ENCODE peak calls at places on chromosomes 3 and 15, in four cellular contexts. Z, M, O and I are unnamed samples.

GRCh38 chr3:126125341-126125740 is 41.4 kb upstream of the SLC41A3 start:
- DNase-seq in Z (no peak), M (no peak), O (no peak), I (no peak)

GRCh38 chr3:10319804-10320203 is 1.1 kb downstream of the SEC13 start:
- DNase-seq in Z (no peak), M (no peak), O (no peak), I (no peak)

GRCh38 chr3:159804726-159805410 is 183.8 kb upstream of the IL12A start:
- DNase-seq in Z (peak), M (peak), O (no peak), I (peak)

GRCh38 chr3:171951597-171951996 is 87.8 kb upstream of the FNDC3B start:
- DNase-seq in Z (no peak), M (no peak), O (no peak), I (no peak)

GRCh38 chr3:150312018-150312657 is 96.0 kb upstream of the TSC22D2 start:
- DNase-seq in Z (no peak), M (no peak), O (no peak), I (no peak)

GRCh38 chr3:57918123-57918837 is 89.9 kb upstream of the FLNB start:
- DNase-seq in Z (no peak), M (no peak), O (no peak), I (no peak)

GRCh38 chr3:10160346-10160745 is 4.4 kb upstream of the IRAK2 start:
- DNase-seq in Z (no peak), M (no peak), O (no peak), I (no peak)

GRCh38 chr15:33098082-33099058 is 96.1 kb downstream of the FMN1 start:
- DNase-seq in Z (no peak), M (no peak), O (no peak), I (no peak)

GRCh38 chr3:31092748-31093607 is 198.5 kb upstream of the GADL1 start:
- DNase-seq in Z (no peak), M (no peak), O (no peak), I (no peak)

GRCh38 chr3:10933958-10934481 is 58.5 kb upstream of the SLC6A1 start:
- DNase-seq in Z (no peak), M (no peak), O (no peak), I (no peak)

GRCh38 chr15:50137330-50137761 is 18.3 kb upstream of the ATP8B4 start:
- DNase-seq in Z (no peak), M (peak), O (no peak), I (no peak)

GRCh38 chr15:40695469-40695910 is 516 bp downstream of the RAD51 start:
- DNase-seq in Z (no peak), M (no peak), O (no peak), I (no peak)

GRCh38 chr3:58214484-58215316 is 3.9 kb upstream of the DNASE1L3 start:
- DNase-seq in Z (peak), M (no peak), O (peak), I (no peak)

GRCh38 chr15:75966073-75966472 is 46.2 kb downstream of the NRG4 start:
- DNase-seq in Z (no peak), M (no peak), O (no peak), I (no peak)

GRCh38 chr3:194042947-194043346 is 93.0 kb upstream of the HES1 start:
- DNase-seq in Z (no peak), M (no peak), O (no peak), I (no peak)

GRCh38 chr3:115022214-115022613 is 124.9 kb downstream of the ZBTB20 start:
- DNase-seq in Z (no peak), M (no peak), O (no peak), I (no peak)

GRCh38 chr15:43204016-43204901 is 16.6 kb downstream of the EPB42 start:
- DNase-seq in Z (peak), M (peak), O (no peak), I (peak)

GRCh38 chr3:84980011-84980410 is 21.2 kb downstream of the CADM2 start:
- DNase-seq in Z (no peak), M (no peak), O (no peak), I (no peak)

GRCh38 chr3:36918050-36918449 is 26.8 kb downstream of the TRANK1 start:
- DNase-seq in Z (no peak), M (no peak), O (peak), I (no peak)

GRCh38 chr15:26298666-26299065 is 435.5 kb upstream of the ATP10A start:
- DNase-seq in Z (no peak), M (no peak), O (no peak), I (no peak)

GRCh38 chr3:177878192-177878591 is 658.0 kb upstream of the KCNMB2 start:
- DNase-seq in Z (no peak), M (no peak), O (no peak), I (no peak)

GRCh38 chr15:60854858-60855568 is 374.1 kb downstream of the RORA start:
- DNase-seq in Z (no peak), M (no peak), O (no peak), I (no peak)

GRCh38 chr15:36818260-36818659 is 238.8 kb downstream of the CDIN1 start:
- DNase-seq in Z (no peak), M (peak), O (no peak), I (no peak)

GRCh38 chr3:125684199-125684598 is 88.9 kb upstream of the OSBPL11 start:
- DNase-seq in Z (no peak), M (no peak), O (no peak), I (no peak)

DNA sequence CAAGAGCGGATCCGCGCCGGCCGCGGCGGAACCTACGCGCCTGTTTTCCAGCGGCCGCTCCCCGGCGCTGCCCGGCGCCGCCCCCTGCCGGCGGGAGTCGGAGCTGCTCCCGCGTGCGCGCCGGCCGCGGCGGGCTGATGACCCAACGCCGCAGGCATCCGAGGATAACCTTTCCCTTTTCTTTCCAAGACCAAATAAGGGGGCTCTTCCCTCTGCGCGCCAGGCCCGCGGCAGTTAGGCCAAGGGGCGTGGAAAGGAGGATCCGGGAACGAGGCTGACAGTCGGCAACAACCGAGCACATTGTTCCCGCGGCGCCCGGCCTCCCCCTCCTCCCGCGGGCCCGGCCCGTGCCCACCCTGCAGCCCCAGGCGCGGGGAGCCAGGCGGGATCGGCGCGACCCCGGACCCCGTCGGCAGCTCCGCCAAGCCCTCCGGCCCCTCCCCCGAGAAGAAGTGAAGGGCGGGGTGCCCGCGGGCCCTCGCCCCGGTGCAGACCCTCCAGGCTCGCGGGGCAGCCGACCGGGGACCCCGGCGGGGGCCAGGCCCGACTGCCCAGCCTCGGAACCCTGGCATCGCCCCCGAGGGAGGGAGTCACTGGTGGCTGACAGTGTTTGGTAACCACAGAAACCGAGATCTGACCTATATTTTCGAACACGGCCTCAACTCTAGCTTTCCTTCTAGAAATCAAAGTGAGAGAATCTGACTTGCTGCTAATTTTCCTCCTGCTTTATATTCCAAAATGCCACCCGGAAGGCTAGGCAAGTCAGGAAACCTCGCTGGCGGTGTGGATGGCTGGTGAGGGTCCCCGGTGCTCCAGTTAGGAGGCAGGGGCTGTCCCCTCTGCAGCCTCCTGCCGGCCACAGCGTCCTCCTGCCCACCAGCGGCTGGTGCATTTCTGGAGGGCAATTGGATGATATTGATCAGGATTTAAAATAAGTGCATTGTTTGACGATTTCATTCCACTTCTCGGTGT is 45.6 kb upstream of the SYNM start:
- DNase-seq in Z (peak), M (peak), O (no peak), I (peak)
- TF ChIP-seq POLR2AphosphoS5 in Z (no peak), M (no peak), O (no peak), I (no peak)

GRCh38 chr3:88280326-88280725 is 130.6 kb downstream of the C3orf38 start:
- DNase-seq in Z (no peak), M (no peak), O (no peak), I (no peak)
- TF ChIP-seq SPI1 in Z (no peak), M (no peak), O (no peak), I (no peak)

GRCh38 chr15:90191344-90191687 is 9.8 kb upstream of the SEMA4B start:
- DNase-seq in Z (no peak), M (no peak), O (no peak), I (no peak)

GRCh38 chr15:90191795-90192494 is 9.2 kb upstream of the SEMA4B start:
- DNase-seq in Z (peak), M (peak), O (peak), I (no peak)

GRCh38 chr15:90188914-90189748 is 12.0 kb upstream of the SEMA4B start:
- DNase-seq in Z (peak), M (no peak), O (no peak), I (no peak)

GRCh38 chr15:90189781-90190467 is 11.2 kb upstream of the SEMA4B start:
- DNase-seq in Z (no peak), M (peak), O (no peak), I (no peak)

GRCh38 chr15:90190606-90191343 is 10.4 kb upstream of the SEMA4B start:
- DNase-seq in Z (no peak), M (peak), O (no peak), I (no peak)
- TF ChIP-seq POLR2AphosphoS5 in Z (no peak), M (no peak), O (no peak), I (no peak)

GRCh38 chr15:72554471-72555425 is 80.6 kb downstream of the ARIH1 start:
- DNase-seq in Z (no peak), M (no peak), O (no peak), I (no peak)
- TF ChIP-seq SPI1 in Z (no peak), M (no peak), O (no peak), I (no peak)